ENCODE peak calls at places on chromosomes 13 and 19, in four cellular contexts. M is AG10803, L is midbrain, B is left ventricle myocardium superior. I is an unnamed sample.

GRCh38 chr19:35349614-35350521 is 2.2 kb downstream of the FFAR1 start:
- DNase-seq in M (no peak), L (no peak), B (no peak), I (no peak)

GRCh38 chr13:106468207-106468606 is 67.3 kb downstream of the EFNB2 start:
- DNase-seq in M (no peak), L (peak), B (peak), I (no peak)

GRCh38 chr13:39485314-39485700 is 117.7 kb downstream of the LHFPL6 start:
- DNase-seq in M (peak), L (no peak), B (no peak), I (no peak)

GRCh38 chr19:38792250-38793111 is 3.5 kb downstream of the LGALS7B start:
- DNase-seq in M (no peak), L (no peak), B (peak), I (no peak)

GRCh38 chr19:15264061-15264932 is 32.0 kb upstream of the EPHX3 start:
- DNase-seq in M (peak), L (peak), B (peak), I (no peak)

GRCh38 chr13:43546260-43546659 is 240.5 kb downstream of the ENOX1 start:
- DNase-seq in M (no peak), L (no peak), B (peak), I (no peak)

GRCh38 chr19:39389621-39390414 is 1.1 kb downstream of the PAF1 start:
- DNase-seq in M (no peak), L (no peak), B (no peak), I (no peak)

GRCh38 chr13:104485571-104485970 is 1419.4 kb upstream of the SLC10A2 start:
- DNase-seq in M (no peak), L (no peak), B (no peak), I (no peak)

GRCh38 chr19:16168465-16169081 is 4.8 kb downstream of the CIB3 start:
- DNase-seq in M (no peak), L (no peak), B (no peak), I (no peak)

GRCh38 chr13:48817166-48817802 is 158.4 kb upstream of the FNDC3A start:
- DNase-seq in M (no peak), L (no peak), B (no peak), I (no peak)

GRCh38 chr19:32456406-32456805 is 50.8 kb downstream of the DPY19L3 start:
- DNase-seq in M (no peak), L (no peak), B (no peak), I (no peak)

GRCh38 chr13:110976785-110977184 is 61.9 kb upstream of the ANKRD10 start:
- DNase-seq in M (no peak), L (no peak), B (no peak), I (no peak)

GRCh38 chr19:54674021-54674617 is 11.3 kb downstream of the LILRB4 start:
- DNase-seq in M (peak), L (no peak), B (no peak), I (no peak)

GRCh38 chr13:110109910-110110309 is 197.0 kb downstream of the COL4A1 start:
- DNase-seq in M (peak), L (no peak), B (peak), I (peak)

GRCh38 chr19:44756089-44756562 is 7.6 kb downstream of the BCL3 start:
- DNase-seq in M (no peak), L (no peak), B (no peak), I (no peak)

GRCh38 chr13:99908129-99908805 is 63.3 kb downstream of the ZIC5 start:
- DNase-seq in M (no peak), L (no peak), B (no peak), I (no peak)

GRCh38 chr13:79621902-79622301 is 140.9 kb downstream of the NDFIP2 start:
- DNase-seq in M (no peak), L (no peak), B (no peak), I (no peak)

GRCh38 chr13:24065172-24065571 is 95.3 kb upstream of the SPATA13 start:
- DNase-seq in M (no peak), L (no peak), B (no peak), I (no peak)

GRCh38 chr13:20446405-20446804 is 79.3 kb downstream of the CRYL1 start:
- DNase-seq in M (no peak), L (no peak), B (no peak), I (no peak)

GRCh38 chr13:29524176-29524575 is 71.3 kb downstream of the SLC7A1 start:
- DNase-seq in M (no peak), L (no peak), B (peak), I (no peak)

I was measured in AG04449.